ENCODE peak calls at places on chromosomes 11 and 22, in eight cellular contexts. H is CD4-positive, alpha-beta memory T cell; E is A549; M is mucosa of descending colon; C is naive thymus-derived CD4-positive, alpha-beta T cell; B is right lobe of liver; J is cardiac muscle cell; O is PC-3. P is an unnamed sample.

GRCh38 chr11:43687120-43687791 is 6.7 kb downstream of the HSD17B12 start:
- DNase-seq in E (no peak), O (peak), C (no peak), M (no peak), B (peak), J (peak), H (no peak), P (no peak)

GRCh38 chr11:44531636-44532035 is 33.8 kb upstream of the CD82 start:
- DNase-seq in H (no peak), J (no peak), E (no peak), M (no peak), B (no peak), C (no peak), O (no peak), P (no peak)

GRCh38 chr11:35619030-35619753 is 932 bp downstream of the FJX1 start:
- DNase-seq in H (peak), M (peak), O (peak), E (peak), C (peak), J (peak), B (peak), P (no peak)

GRCh38 chr11:60959445-60959844 is 7.5 kb upstream of the SLC15A3 start:
- DNase-seq in B (no peak), H (no peak), M (no peak), C (no peak), O (no peak), J (peak), E (no peak), P (no peak)

GRCh38 chr11:45507916-45508315 is 157.5 kb downstream of the CHST1 start:
- DNase-seq in J (no peak), B (no peak), E (no peak), O (no peak), C (no peak), H (no peak), M (no peak), P (no peak)

GRCh38 chr11:115920087-115920461 is 415.9 kb upstream of the CADM1 start:
- DNase-seq in B (no peak), M (no peak), C (no peak), J (no peak), H (no peak), E (no peak), O (no peak), P (no peak)

GRCh38 chr11:8593935-8594909 is at the start of gene STK33:
- DNase-seq in C (no peak), M (peak), O (no peak), H (no peak), E (peak), J (peak), B (no peak), P (no peak)

GRCh38 chr11:11987503-11988022 is 20.9 kb downstream of the DKK3 start:
- DNase-seq in B (no peak), H (no peak), C (no peak), O (peak), M (no peak), J (peak), E (no peak), P (no peak)

GRCh38 chr11:35600439-35600838 is 17.8 kb upstream of the FJX1 start:
- DNase-seq in C (no peak), M (no peak), H (no peak), E (no peak), J (no peak), O (no peak), B (no peak), P (no peak)

GRCh38 chr22:23113847-23114720 is 27.7 kb downstream of the RSPH14 start:
- DNase-seq in B (no peak), C (no peak), H (no peak), J (no peak), E (no peak), M (no peak), O (no peak), P (no peak)

GRCh38 chr22:20781272-20781990 is 7.5 kb downstream of the SERPIND1 start:
- DNase-seq in J (peak), O (peak), C (no peak), B (no peak), H (no peak), E (no peak), M (no peak), P (no peak)

GRCh38 chr11:59992420-59992819 is 24.6 kb upstream of the OOSP4B start:
- DNase-seq in C (no peak), E (no peak), O (no peak), M (no peak), J (no peak), B (no peak), H (no peak), P (no peak)

GRCh38 chr22:28759861-28760560 is 12.5 kb upstream of the CCDC117 start:
- DNase-seq in O (no peak), H (no peak), C (no peak), E (no peak), J (no peak), M (no peak), B (no peak), P (no peak)

GRCh38 chr11:130001491-130002351 is 914 bp downstream of the PRDM10 start:
- DNase-seq in O (peak), C (peak), B (peak), E (peak), J (peak), H (peak), M (no peak), P (no peak)

GRCh38 chr22:29268511-29269229 is 602 bp downstream of the EWSR1 start:
- DNase-seq in H (peak), C (peak), E (no peak), B (peak), J (peak), O (peak), M (peak), P (no peak)

GRCh38 chr11:33315822-33316221 is 58.6 kb downstream of the HIPK3 start:
- DNase-seq in M (no peak), O (no peak), H (no peak), C (no peak), E (no peak), B (no peak), J (no peak), P (no peak)

GRCh38 chr22:49192180-49192856 is 635.4 kb downstream of the BRD1 start:
- DNase-seq in H (no peak), B (no peak), E (no peak), J (no peak), O (no peak), M (no peak), C (no peak), P (no peak)

GRCh38 chr11:7577883-7578242 is 64.1 kb downstream of the PPFIBP2 start:
- DNase-seq in O (peak), J (peak), E (no peak), M (no peak), B (no peak), C (peak), H (no peak), P (no peak)

GRCh38 chr22:37211853-37212173 is 464 bp downstream of the SSTR3 start:
- DNase-seq in M (no peak), C (no peak), O (no peak), B (no peak), E (no peak), J (no peak), H (no peak), P (no peak)

GRCh38 chr11:72041364-72042058 is 38.8 kb downstream of the NUMA1 start:
- DNase-seq in M (peak), C (peak), O (peak), H (peak), B (peak), E (peak), J (peak), P (peak)

GRCh38 chr11:132941024-132941646 is 591.2 kb downstream of the OPCML start:
- DNase-seq in H (no peak), E (no peak), M (no peak), O (peak), B (no peak), J (peak), C (no peak), P (peak)

GRCh38 chr11:113974741-113975470 is at the start of gene HTR3A:
- DNase-seq in M (peak), C (no peak), B (peak), J (peak), H (no peak), E (no peak), O (peak), P (no peak)

GRCh38 chr22:39598017-39598965 is 27.7 kb downstream of the CACNA1I start:
- DNase-seq in E (peak), C (peak), O (peak), M (peak), B (no peak), H (peak), J (peak), P (no peak)

GRCh38 chr11:36398261-36398953 is 102.3 kb downstream of the PRR5L start:
- DNase-seq in M (no peak), C (no peak), J (no peak), E (no peak), B (peak), H (no peak), O (no peak), P (no peak)

GRCh38 chr11:122796128-122796717 is 42.1 kb upstream of the CRTAM start:
- DNase-seq in H (peak), B (no peak), E (peak), C (peak), O (peak), J (peak), M (peak), P (no peak)

DNA sequence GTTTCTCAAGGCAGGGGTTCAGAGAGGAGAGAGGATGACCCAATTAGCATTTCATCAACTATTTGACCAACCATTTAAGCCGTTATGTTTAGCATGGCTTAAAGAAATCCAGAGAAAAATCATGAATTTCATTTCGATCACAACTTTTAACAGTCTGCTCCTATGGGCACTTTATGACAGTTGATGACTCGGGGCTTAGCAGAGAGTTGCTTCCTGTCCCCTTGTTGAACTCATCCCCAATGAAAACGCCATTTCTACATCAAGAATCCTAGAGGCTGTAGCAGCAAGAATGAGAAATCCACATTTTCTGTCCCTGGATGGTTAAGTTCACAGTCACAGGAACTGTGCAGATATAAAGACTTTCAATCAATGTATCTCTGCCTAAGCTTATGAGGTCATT is 81.2 kb downstream of the BDNF start:
- DNase-seq in E (no peak), M (no peak), J (peak), H (no peak), B (no peak), C (no peak), O (peak), P (no peak)
- H3K4me3 ChIP-seq in E (no peak), M (no peak), J (no peak), H (no peak), B (no peak), C (no peak), O (no peak), P (no peak)

GRCh38 chr11:73273246-73273890 is 1.2 kb downstream of the P2RY6 start:
- DNase-seq in C (no peak), O (no peak), E (no peak), M (no peak), H (no peak), J (no peak), B (peak), P (no peak)
- H3K4me3 ChIP-seq in C (no peak), O (no peak), E (peak), M (no peak), H (no peak), J (no peak), B (no peak), P (no peak)

GRCh38 chr22:50602338-50602700 is 1.7 kb downstream of the MAPK8IP2 start:
- DNase-seq in O (no peak), H (no peak), B (no peak), M (no peak), E (no peak), J (no peak), C (no peak), P (no peak)

GRCh38 chr22:50600967-50601668 is 525 bp downstream of the MAPK8IP2 start:
- DNase-seq in O (no peak), M (peak), H (no peak), J (no peak), B (no peak), E (no peak), C (no peak), P (no peak)

GRCh38 chr22:50601669-50602337 is 1.2 kb downstream of the MAPK8IP2 start:
- DNase-seq in J (no peak), H (no peak), E (no peak), C (no peak), O (no peak), B (no peak), M (peak), P (no peak)

GRCh38 chr22:50600541-50600940 is at the start of gene MAPK8IP2:
- DNase-seq in E (no peak), O (peak), M (peak), C (no peak), B (no peak), H (no peak), J (no peak), P (no peak)

GRCh38 chr22:50599816-50600454 is 658 bp upstream of the MAPK8IP2 start:
- DNase-seq in C (peak), J (peak), E (no peak), H (peak), O (peak), M (peak), B (no peak), P (no peak)
- H3K4me3 ChIP-seq in C (no peak), J (peak), E (peak), H (no peak), O (no peak), M (no peak), B (peak), P (peak)

DNA sequence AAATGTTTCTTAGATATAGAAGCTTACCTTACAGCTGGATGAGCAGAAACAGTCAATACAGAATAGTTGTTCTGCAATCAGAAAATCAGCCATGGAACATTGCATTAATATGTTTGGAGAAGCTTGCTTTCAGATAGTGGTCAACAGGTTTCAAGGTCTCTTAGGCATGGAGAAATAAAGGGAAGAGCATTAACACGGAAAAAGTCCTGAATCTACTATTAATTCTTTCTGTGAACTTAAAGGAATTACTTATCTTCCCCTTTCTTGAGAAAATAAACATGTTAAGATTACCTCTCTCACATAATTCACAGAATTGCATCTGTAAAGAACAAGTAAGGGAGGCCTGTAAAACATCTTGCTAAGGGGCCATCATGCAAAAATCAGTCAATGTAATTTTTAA is at the start of gene OR5B3:
- DNase-seq in M (no peak), O (no peak), H (no peak), J (no peak), B (no peak), E (no peak), C (no peak), P (no peak)
- H3K4me3 ChIP-seq in M (no peak), O (no peak), H (no peak), J (no peak), B (no peak), E (no peak), C (no peak), P (no peak)

GRCh38 chr22:31082606-31083376 is 1.7 kb downstream of the SMTN start:
- DNase-seq in H (no peak), B (no peak), J (peak), M (peak), C (peak), E (peak), O (peak), P (no peak)
- H3K4me3 ChIP-seq in H (no peak), B (peak), J (no peak), M (no peak), C (no peak), E (peak), O (peak), P (peak)

GRCh38 chr22:45930324-45930723 is 46.6 kb downstream of the WNT7B start:
- DNase-seq in E (no peak), B (no peak), H (no peak), M (no peak), J (no peak), O (no peak), C (no peak), P (no peak)
- H3K4me3 ChIP-seq in E (no peak), B (no peak), H (no peak), M (no peak), J (no peak), O (no peak), C (no peak), P (no peak)

GRCh38 chr11:612201-612960 is 3.4 kb downstream of the IRF7 start:
- DNase-seq in E (peak), J (no peak), B (peak), O (peak), H (no peak), M (peak), C (peak), P (no peak)
- H3K4me3 ChIP-seq in E (no peak), J (no peak), B (no peak), O (no peak), H (no peak), M (no peak), C (no peak), P (no peak)

DNA sequence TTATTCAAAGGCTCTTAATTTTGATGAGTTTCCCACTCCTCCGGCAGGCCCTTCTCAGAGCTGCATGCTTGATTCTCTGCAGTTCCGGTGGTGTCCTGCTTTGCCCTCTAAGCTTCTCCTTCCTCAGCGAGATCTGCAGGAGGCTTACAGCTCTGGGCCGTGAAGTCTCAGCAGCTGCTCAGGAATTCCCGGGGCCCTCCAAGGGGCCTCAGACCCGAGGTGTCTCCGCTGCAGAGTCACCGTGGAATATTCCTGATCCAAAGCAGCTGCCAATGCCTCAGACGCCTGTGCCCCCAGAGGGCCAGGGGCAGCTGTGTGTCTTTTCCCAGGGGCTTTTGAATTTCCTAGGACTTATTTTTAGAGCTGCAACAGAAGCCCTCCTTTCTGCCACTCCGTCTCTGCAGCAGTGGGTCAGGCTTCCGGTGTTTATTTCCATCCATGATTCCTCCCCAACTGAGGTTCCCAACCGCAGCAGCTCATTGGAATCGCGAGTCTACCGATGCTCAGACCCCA is 37.2 kb downstream of the RPS6KA4 start:
- DNase-seq in C (no peak), J (peak), E (no peak), B (no peak), O (no peak), M (no peak), H (no peak), P (no peak)
- H3K4me3 ChIP-seq in C (no peak), J (no peak), E (no peak), B (no peak), O (no peak), M (no peak), H (no peak), P (no peak)

DNA sequence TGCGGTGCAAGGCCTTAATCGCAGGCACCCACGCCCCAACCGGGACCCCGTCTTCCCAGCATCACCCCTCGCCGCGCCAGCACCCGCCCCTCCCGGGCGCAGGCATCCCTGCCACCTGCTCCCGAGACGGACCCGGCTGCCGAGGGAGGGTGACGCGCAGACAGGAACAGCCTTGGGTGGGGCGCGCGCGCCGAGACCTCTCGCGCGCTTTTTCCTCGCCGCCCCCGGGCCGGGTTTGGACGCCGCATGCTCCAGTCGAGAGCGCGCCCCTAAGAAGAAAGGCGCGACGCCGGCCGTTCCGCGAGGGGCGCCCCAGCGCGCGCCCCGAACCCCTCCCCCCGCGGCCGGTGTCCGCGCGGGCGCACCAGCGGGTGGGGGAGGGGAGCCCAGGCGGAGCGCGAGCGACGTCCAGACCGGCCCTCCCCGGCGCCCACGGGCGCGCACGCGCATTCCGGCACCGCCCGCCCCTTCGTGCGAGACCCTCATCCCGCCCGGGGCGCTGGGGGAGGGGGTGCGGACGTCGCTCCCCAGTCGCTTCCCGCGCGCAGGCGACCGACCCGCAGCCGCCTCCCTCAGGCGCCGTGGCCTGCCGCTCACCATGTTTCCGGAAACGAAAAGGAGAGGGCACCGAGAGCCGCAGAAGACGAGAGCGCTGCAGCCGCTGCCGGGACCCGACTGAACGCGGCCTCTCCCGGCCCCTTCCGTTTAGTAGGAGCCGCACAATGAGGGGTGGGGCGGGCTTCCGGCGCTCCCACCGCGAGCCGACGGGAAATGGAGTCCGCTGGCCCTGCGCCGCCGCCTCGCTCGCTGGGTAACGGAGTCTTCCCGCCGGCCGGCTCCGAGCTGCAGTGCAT is at the start of gene CFL1:
- DNase-seq in J (peak), E (peak), H (peak), O (peak), M (peak), B (peak), C (peak), P (peak)
- H3K4me3 ChIP-seq in J (peak), E (peak), H (peak), O (peak), M (peak), B (peak), C (peak), P (peak)

GRCh38 chr11:125457814-125458343 is 38.2 kb downstream of the FEZ1 start:
- DNase-seq in J (peak), O (no peak), H (no peak), M (no peak), C (no peak), E (no peak), B (no peak), P (no peak)
- H3K4me3 ChIP-seq in J (no peak), O (no peak), H (no peak), M (no peak), C (no peak), E (no peak), B (no peak), P (no peak)

P was measured in BJ.